ENCODE peak calls at places on chromosome 19, in six cellular contexts. M, Y, V, F, G and Q are unnamed samples.

GRCh38 chr19:57818378-57818777 is 3.7 kb upstream of the ZNF552 start:
- DNase-seq in M (no peak), Y (no peak), V (no peak), F (peak), G (no peak), Q (no peak)

GRCh38 chr19:47239152-47239551 is 8.2 kb upstream of the BBC3 start:
- DNase-seq in M (no peak), Y (no peak), V (no peak), F (no peak), G (no peak), Q (no peak)

GRCh38 chr19:41575998-41576397 is at the start of gene CEACAM21:
- DNase-seq in M (peak), Y (no peak), V (no peak), F (no peak), G (no peak), Q (peak)

GRCh38 chr19:45283443-45284033 is 32.5 kb downstream of the MARK4 start:
- DNase-seq in M (no peak), Y (no peak), V (no peak), F (no peak), G (peak), Q (no peak)

GRCh38 chr19:17721821-17722220 is 2.5 kb downstream of the MAP1S start:
- DNase-seq in M (no peak), Y (no peak), V (no peak), F (no peak), G (no peak), Q (no peak)

GRCh38 chr19:40663712-40664692 is 26.4 kb downstream of the NUMBL start:
- DNase-seq in M (no peak), Y (no peak), V (peak), F (no peak), G (no peak), Q (no peak)

GRCh38 chr19:17209126-17210036 is 5.8 kb upstream of the USE1 start:
- DNase-seq in M (peak), Y (peak), V (peak), F (no peak), G (no peak), Q (peak)

GRCh38 chr19:33040994-33041827 is 23.5 kb downstream of the RHPN2 start:
- DNase-seq in M (no peak), Y (no peak), V (no peak), F (peak), G (peak), Q (no peak)

GRCh38 chr19:40523322-40524047 is 53.2 kb upstream of the SHKBP1 start:
- DNase-seq in M (peak), Y (peak), V (peak), F (peak), G (no peak), Q (peak)

GRCh38 chr19:29188704-29189375 is 24.1 kb downstream of the UQCRFS1 start:
- DNase-seq in M (no peak), Y (no peak), V (no peak), F (no peak), G (no peak), Q (no peak)

GRCh38 chr19:21947775-21948174 is 63.0 kb downstream of the ZNF208 start:
- DNase-seq in M (no peak), Y (peak), V (peak), F (no peak), G (no peak), Q (no peak)

GRCh38 chr19:12787458-12787857 is 3.8 kb upstream of the JUNB start:
- DNase-seq in M (no peak), Y (no peak), V (no peak), F (no peak), G (no peak), Q (no peak)

GRCh38 chr19:47005873-47006272 is 13.8 kb upstream of the NPAS1 start:
- DNase-seq in M (no peak), Y (no peak), V (no peak), F (peak), G (no peak), Q (no peak)

GRCh38 chr19:21256722-21257121 is 72.5 kb downstream of the ZNF708 start:
- DNase-seq in M (no peak), Y (no peak), V (peak), F (peak), G (no peak), Q (no peak)

GRCh38 chr19:35342430-35342829 is 5.3 kb upstream of the FFAR1 start:
- DNase-seq in M (no peak), Y (no peak), V (no peak), F (no peak), G (no peak), Q (no peak)

GRCh38 chr19:11737964-11738745 is 591 bp downstream of the ZNF823 start:
- DNase-seq in M (peak), Y (peak), V (peak), F (peak), G (no peak), Q (peak)

GRCh38 chr19:11735375-11735774 is 3.4 kb downstream of the ZNF823 start:
- DNase-seq in M (no peak), Y (no peak), V (no peak), F (no peak), G (no peak), Q (no peak)

GRCh38 chr19:11738746-11739620 is at the start of gene ZNF823:
- DNase-seq in M (peak), Y (peak), V (peak), F (peak), G (peak), Q (peak)

DNA sequence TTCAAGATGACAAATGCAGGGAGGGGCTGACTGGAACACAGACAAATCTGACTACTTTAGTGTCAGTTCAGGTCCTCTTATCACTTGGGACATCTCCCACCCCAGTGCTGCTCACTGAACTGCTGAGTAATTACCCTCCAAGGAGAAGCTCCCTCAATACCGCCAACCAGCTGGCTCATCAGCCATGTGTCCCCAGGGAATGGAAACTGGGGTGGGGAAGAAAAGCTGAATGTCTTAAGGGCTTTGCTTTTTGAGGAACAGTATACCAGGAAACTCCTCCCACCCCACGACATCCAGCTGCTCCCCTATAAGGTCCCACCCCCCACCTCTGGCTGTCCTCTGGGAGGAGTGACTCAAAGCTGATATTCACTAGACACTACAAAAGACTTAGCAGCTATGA is 2.0 kb downstream of the ZNF823 start:
- DNase-seq in M (peak), Y (no peak), V (peak), F (no peak), G (peak), Q (peak)
- TF ChIP-seq TAF1 in M (no peak), Y (no peak), V (no peak), F (no peak), G (no peak), Q (no peak)

GRCh38 chr19:52188822-52189744 is 769 bp upstream of the PPP2R1A start:
- DNase-seq in M (no peak), Y (peak), V (no peak), F (no peak), G (no peak), Q (no peak)
- TF ChIP-seq POLR2A in M (no peak), Y (peak), V (no peak), F (peak), G (no peak), Q (peak)

GRCh38 chr19:49988007-49988406 is 27.0 kb upstream of the SIGLEC11 start:
- DNase-seq in M (no peak), Y (no peak), V (no peak), F (no peak), G (no peak), Q (no peak)

GRCh38 chr19:49988433-49988832 is 27.5 kb upstream of the SIGLEC11 start:
- DNase-seq in M (no peak), Y (no peak), V (no peak), F (no peak), G (no peak), Q (no peak)

GRCh38 chr19:49985926-49986325 is 25.0 kb upstream of the SIGLEC11 start:
- DNase-seq in M (no peak), Y (no peak), V (no peak), F (no peak), G (no peak), Q (no peak)

GRCh38 chr19:49986354-49986753 is 25.4 kb upstream of the SIGLEC11 start:
- DNase-seq in M (no peak), Y (no peak), V (no peak), F (no peak), G (no peak), Q (no peak)

DNA sequence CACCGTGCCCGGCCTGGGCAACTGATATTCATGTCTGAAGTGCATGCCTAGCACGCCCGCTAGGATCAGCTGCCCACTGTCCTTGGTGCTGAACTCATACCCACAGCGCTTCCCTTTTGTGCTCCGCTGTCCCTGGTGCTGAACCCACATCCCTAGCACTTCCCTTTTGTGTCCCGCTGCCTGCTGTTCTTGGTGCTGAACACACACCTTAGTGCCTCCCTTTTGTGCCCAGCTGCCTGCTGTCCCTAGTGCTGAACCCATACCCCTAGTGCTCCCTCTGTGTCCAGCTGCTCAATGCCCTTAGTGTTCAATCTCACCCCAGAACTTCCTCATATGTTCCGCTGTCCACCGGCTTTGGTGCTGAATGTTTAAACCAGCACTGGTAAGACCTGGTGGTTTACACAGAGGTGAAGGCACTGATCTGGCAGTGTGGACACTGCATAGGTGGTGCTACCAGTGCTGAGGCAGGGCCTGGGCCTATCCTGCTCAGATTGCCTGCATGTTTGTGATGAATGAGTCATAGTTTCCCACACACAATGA is 26.3 kb upstream of the SIGLEC11 start:
- DNase-seq in M (peak), Y (peak), V (peak), F (peak), G (peak), Q (peak)
- TF ChIP-seq POLR2AphosphoS5 in M (no peak), Y (peak), V (peak), F (no peak), G (no peak), Q (peak)

GRCh38 chr19:16160943-16161560 is 12.3 kb downstream of the CIB3 start:
- DNase-seq in M (no peak), Y (no peak), V (peak), F (peak), G (no peak), Q (no peak)
- TF ChIP-seq TAF1 in M (no peak), Y (no peak), V (no peak), F (no peak), G (no peak), Q (no peak)

GRCh38 chr19:2236285-2237050 is at the start of the genes PLEKHJ1 and SF3A2:
- DNase-seq in M (peak), Y (peak), V (peak), F (peak), G (peak), Q (peak)
- TF ChIP-seq POLR2A in M (peak), Y (peak), V (peak), F (peak), G (peak), Q (peak)

DNA sequence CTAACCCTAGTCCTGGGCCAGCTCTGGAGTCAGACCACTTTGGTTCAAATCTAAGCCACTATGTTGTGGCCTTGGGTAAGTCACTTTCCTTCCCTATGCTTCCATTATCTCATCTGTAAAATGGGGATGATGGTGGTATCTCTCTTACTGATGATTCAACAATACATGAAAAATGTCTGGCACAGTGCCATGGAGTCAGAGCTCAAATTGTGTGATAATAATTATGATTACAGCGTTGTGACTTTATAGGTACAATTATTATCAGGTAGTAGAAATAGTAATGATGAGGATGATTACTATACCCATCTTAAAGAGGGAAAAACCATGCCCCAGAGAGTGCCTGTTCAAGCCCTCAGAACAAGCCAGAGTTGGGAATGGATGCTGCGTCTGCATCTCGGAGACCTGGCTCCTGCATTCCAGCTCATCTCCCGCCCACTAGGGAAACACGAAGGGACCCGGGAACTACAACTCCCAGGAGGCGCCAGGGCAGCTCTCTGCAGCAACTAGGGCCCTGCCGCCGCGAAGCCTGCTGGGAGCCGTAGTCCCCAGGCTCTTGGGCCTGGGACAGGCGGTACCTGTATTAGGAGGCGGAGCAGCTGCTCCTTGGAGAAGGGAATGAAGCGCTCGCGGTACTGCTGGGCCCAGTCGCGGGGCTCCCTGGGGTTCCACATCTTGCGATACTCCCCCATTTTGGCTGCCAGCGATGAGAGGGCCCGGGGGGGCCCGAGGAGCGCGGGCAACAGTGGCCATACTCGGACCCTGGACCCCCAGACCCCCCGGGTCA is 832 bp downstream of the TMEM143 start:
- DNase-seq in M (peak), Y (peak), V (peak), F (peak), G (peak), Q (peak)
- TF ChIP-seq POLR2AphosphoS5 in M (no peak), Y (no peak), V (no peak), F (peak), G (no peak), Q (no peak)

GRCh38 chr19:19568802-19569756 is 31.0 kb downstream of the CILP2 start:
- DNase-seq in M (no peak), Y (no peak), V (no peak), F (no peak), G (no peak), Q (no peak)
- TF ChIP-seq TAF1 in M (no peak), Y (no peak), V (no peak), F (no peak), G (no peak), Q (no peak)

GRCh38 chr19:13839938-13840750 is 36.8 kb upstream of the NANOS3 start:
- DNase-seq in M (no peak), Y (no peak), V (no peak), F (no peak), G (no peak), Q (no peak)
- TF ChIP-seq POLR2A in M (no peak), Y (no peak), V (no peak), F (peak), G (peak), Q (peak)

DNA sequence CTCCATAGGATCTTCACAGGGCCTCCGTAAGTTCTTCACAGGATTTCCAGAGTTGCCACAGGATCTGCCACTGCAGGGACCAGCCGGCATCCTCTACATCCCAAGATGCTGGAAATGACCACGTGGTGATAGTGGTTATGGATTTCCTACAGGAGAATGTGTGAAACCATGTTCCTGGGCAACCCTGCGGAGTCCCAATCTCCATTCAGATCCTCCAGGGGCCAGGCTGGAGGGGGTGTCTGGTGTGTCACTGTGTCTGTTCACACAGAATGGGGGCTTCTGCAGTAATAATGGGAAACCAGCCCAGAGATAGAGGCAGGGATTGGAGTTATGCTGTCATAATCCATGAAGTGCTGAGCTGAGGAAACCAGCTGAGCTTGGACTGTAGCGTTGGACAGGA is 8.6 kb downstream of the LILRA6 start:
- DNase-seq in M (no peak), Y (no peak), V (no peak), F (no peak), G (no peak), Q (no peak)
- TF ChIP-seq POLR2AphosphoS5 in M (no peak), Y (no peak), V (no peak), F (no peak), G (no peak), Q (no peak)

DNA sequence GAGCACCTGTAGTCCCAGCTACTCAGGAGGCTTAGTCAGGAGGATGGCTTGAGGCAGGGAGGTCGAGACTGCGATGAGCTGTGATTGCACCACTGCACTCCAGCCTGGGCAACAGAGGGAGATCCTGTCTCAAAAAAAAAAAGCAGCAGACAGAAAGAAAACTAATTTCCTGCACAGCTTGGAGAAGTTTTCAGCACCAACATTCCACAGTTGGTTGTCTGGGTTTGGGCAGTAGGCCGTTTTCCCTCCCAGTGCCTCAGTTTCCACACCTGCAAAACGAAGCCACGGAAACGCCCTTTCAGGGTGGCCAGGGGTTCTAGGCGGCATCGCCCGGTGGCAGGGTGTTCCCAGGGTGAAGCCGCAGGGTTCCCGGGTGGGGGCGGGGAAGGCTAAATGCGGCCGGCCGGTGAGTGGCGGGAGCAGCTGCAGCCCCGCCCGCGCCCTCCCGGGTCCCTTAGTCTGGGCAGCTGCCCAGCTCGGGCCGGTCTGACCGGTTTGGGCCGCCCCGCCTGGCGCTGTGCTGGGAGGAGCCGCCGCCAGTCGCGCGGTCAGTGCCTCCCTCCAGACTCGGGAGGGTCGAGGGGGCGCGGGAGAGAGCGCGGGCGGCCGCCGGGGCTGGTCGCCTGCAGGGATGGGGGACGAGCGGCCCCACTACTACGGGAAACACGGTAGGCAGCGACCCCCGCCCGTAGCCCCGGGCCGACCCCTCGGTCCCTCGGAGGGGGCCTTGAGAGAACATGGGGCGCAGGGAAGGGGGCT is at the start of gene SLC44A2:
- DNase-seq in M (no peak), Y (peak), V (peak), F (no peak), G (no peak), Q (no peak)
- TF ChIP-seq TAF1 in M (no peak), Y (peak), V (no peak), F (no peak), G (no peak), Q (no peak)